ENCODE peak calls at places on chromosomes 7 and 10, in five cellular contexts. N is mucosa of gallbladder, K is PC-3, T is putamen, H is caudate nucleus. X is an unnamed sample.

GRCh38 chr10:101322266-101323151 is 31.5 kb upstream of the BTRC start:
- DNase-seq in N (no peak), K (no peak), T (no peak), H (no peak), X (no peak)

GRCh38 chr10:6320320-6321010 is 117.7 kb downstream of the PFKFB3 start:
- DNase-seq in N (no peak), K (no peak), T (no peak), H (no peak), X (no peak)

GRCh38 chr10:18472977-18473376 is 178.4 kb downstream of the NSUN6 start:
- DNase-seq in N (no peak), K (peak), T (no peak), H (no peak), X (no peak)

GRCh38 chr7:5296627-5297226 is 14.0 kb downstream of the SLC29A4 start:
- DNase-seq in N (no peak), K (peak), T (no peak), H (peak), X (no peak)

GRCh38 chr10:26741368-26741767 is 43.9 kb downstream of the PDSS1 start:
- DNase-seq in N (no peak), K (no peak), T (no peak), H (no peak), X (no peak)

GRCh38 chr10:75437693-75438092 is 6.3 kb downstream of the LRMDA start:
- DNase-seq in N (no peak), K (no peak), T (no peak), H (no peak), X (no peak)

GRCh38 chr7:42945821-42946615 is 13.8 kb downstream of the MRPL32 start:
- DNase-seq in N (no peak), K (no peak), T (no peak), H (no peak), X (no peak)

GRCh38 chr10:59325116-59325515 is 37.2 kb downstream of the FAM13C start:
- DNase-seq in N (no peak), K (no peak), T (no peak), H (no peak), X (no peak)

GRCh38 chr7:3899559-3899991 is 598.5 kb downstream of the SDK1 start:
- DNase-seq in N (no peak), K (no peak), T (no peak), H (no peak), X (no peak)